ENCODE peak calls at places on chromosome 13, in seven cellular contexts. One of them, this sample, is unnamed.

GRCh38 chr13:102693250-102693649 is 1.6 kb downstream of the METTL21C start:
- DNase-seq in fibroblast of pulmonary artery: no peak
- DNase-seq in sigmoid colon: no peak
- DNase-seq in BE2C: no peak
- DNase-seq in AG04450: no peak
- DNase-seq in H1: no peak
- DNase-seq in astrocyte of the cerebellum: no peak
- DNase-seq in this sample: no peak

GRCh38 chr13:38941353-38941945 is 49.2 kb downstream of the STOML3 start:
- DNase-seq in sigmoid colon: no peak
- DNase-seq in H1: no peak
- DNase-seq in AG04450: no peak
- DNase-seq in fibroblast of pulmonary artery: peak
- DNase-seq in BE2C: no peak
- DNase-seq in astrocyte of the cerebellum: no peak
- DNase-seq in this sample: peak

GRCh38 chr13:53778937-53779336 is 750.3 kb downstream of the OLFM4 start:
- DNase-seq in sigmoid colon: no peak
- DNase-seq in astrocyte of the cerebellum: no peak
- DNase-seq in BE2C: no peak
- DNase-seq in fibroblast of pulmonary artery: no peak
- DNase-seq in H1: no peak
- DNase-seq in AG04450: no peak
- DNase-seq in this sample: no peak

GRCh38 chr13:97347255-97347653 is 86.7 kb upstream of the RAP2A start:
- DNase-seq in BE2C: no peak
- DNase-seq in H1: no peak
- DNase-seq in fibroblast of pulmonary artery: no peak
- DNase-seq in astrocyte of the cerebellum: no peak
- DNase-seq in AG04450: no peak
- DNase-seq in sigmoid colon: no peak
- DNase-seq in this sample: no peak

GRCh38 chr13:107865643-107866006 is 349.7 kb downstream of the LIG4 start:
- DNase-seq in astrocyte of the cerebellum: no peak
- DNase-seq in fibroblast of pulmonary artery: peak
- DNase-seq in sigmoid colon: no peak
- DNase-seq in BE2C: no peak
- DNase-seq in H1: no peak
- DNase-seq in AG04450: no peak
- DNase-seq in this sample: peak

GRCh38 chr13:20714563-20715339 is 11.3 kb downstream of the IL17D start:
- DNase-seq in AG04450: peak
- DNase-seq in astrocyte of the cerebellum: peak
- DNase-seq in sigmoid colon: peak
- DNase-seq in H1: no peak
- DNase-seq in fibroblast of pulmonary artery: peak
- DNase-seq in BE2C: no peak
- DNase-seq in this sample: peak

GRCh38 chr13:66972659-66973058 is 257.5 kb downstream of the PCDH9 start:
- DNase-seq in sigmoid colon: no peak
- DNase-seq in AG04450: no peak
- DNase-seq in astrocyte of the cerebellum: no peak
- DNase-seq in BE2C: no peak
- DNase-seq in fibroblast of pulmonary artery: peak
- DNase-seq in H1: no peak
- DNase-seq in this sample: peak

GRCh38 chr13:93268327-93269028 is 41.9 kb downstream of the GPC6 start:
- DNase-seq in H1: no peak
- DNase-seq in sigmoid colon: no peak
- DNase-seq in astrocyte of the cerebellum: no peak
- DNase-seq in fibroblast of pulmonary artery: no peak
- DNase-seq in BE2C: no peak
- DNase-seq in AG04450: no peak
- DNase-seq in this sample: no peak

GRCh38 chr13:49060698-49061387 is 85.1 kb downstream of the FNDC3A start:
- DNase-seq in sigmoid colon: no peak
- DNase-seq in astrocyte of the cerebellum: no peak
- DNase-seq in H1: no peak
- DNase-seq in fibroblast of pulmonary artery: peak
- DNase-seq in BE2C: no peak
- DNase-seq in AG04450: no peak
- DNase-seq in this sample: no peak

GRCh38 chr13:94345374-94346195 is 133.9 kb downstream of the DCT start:
- DNase-seq in sigmoid colon: no peak
- DNase-seq in BE2C: no peak
- DNase-seq in astrocyte of the cerebellum: no peak
- DNase-seq in fibroblast of pulmonary artery: peak
- DNase-seq in H1: no peak
- DNase-seq in AG04450: no peak
- DNase-seq in this sample: peak

GRCh38 chr13:80305737-80306136 is 35.2 kb downstream of the SPRY2 start:
- DNase-seq in sigmoid colon: no peak
- DNase-seq in astrocyte of the cerebellum: no peak
- DNase-seq in H1: no peak
- DNase-seq in AG04450: no peak
- DNase-seq in fibroblast of pulmonary artery: no peak
- DNase-seq in BE2C: no peak
- DNase-seq in this sample: no peak

GRCh38 chr13:30431269-30431950 is 9.1 kb downstream of the UBE2L5 start:
- DNase-seq in astrocyte of the cerebellum: no peak
- DNase-seq in fibroblast of pulmonary artery: no peak
- DNase-seq in AG04450: no peak
- DNase-seq in BE2C: no peak
- DNase-seq in H1: no peak
- DNase-seq in sigmoid colon: no peak
- DNase-seq in this sample: peak
- H3K4me3 ChIP-seq in astrocyte of the cerebellum: no peak
- H3K4me3 ChIP-seq in fibroblast of pulmonary artery: no peak
- H3K4me3 ChIP-seq in AG04450: no peak
- H3K4me3 ChIP-seq in BE2C: no peak
- H3K4me3 ChIP-seq in H1: no peak
- H3K4me3 ChIP-seq in sigmoid colon: no peak
- H3K4me3 ChIP-seq in this sample: no peak

DNA sequence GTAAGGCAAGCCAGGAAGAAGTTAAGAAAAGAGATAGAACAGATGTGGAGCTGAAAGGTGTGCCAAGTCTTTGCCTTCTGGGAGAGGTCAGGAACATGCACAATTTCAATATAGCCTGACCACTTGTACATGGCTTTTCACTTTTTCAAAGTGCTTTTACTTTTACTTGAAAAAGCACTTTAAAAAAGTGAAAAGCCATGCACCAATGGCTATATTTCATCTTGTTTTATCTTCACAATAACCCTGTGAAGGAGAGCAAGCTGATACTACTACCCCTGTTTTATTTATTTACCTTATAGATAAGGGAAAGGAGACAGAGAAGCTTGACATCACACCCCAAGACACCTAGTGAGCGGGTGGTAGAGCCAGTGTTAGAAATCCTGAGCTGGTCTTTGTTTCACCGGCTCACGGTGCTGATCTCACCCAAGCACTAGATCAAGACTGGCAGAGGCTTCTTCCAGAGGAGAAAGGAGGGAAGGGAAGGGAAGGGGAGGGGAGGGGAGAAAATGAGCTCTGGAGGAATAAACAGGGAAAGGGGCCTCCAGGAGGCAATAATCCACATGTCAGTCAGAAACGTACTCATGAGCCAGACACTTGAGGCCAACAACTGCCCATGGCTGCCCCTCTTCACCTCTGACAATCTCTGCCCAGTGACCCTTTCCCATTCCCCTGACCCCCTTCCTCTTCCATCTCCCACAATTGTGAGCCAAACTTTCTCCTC is 455.4 kb downstream of the FOXO1 start:
- DNase-seq in sigmoid colon: no peak
- DNase-seq in astrocyte of the cerebellum: no peak
- DNase-seq in BE2C: no peak
- DNase-seq in H1: no peak
- DNase-seq in AG04450: no peak
- DNase-seq in fibroblast of pulmonary artery: no peak
- DNase-seq in this sample: no peak
- H3K4me3 ChIP-seq in sigmoid colon: no peak
- H3K4me3 ChIP-seq in astrocyte of the cerebellum: no peak
- H3K4me3 ChIP-seq in BE2C: no peak
- H3K4me3 ChIP-seq in H1: no peak
- H3K4me3 ChIP-seq in AG04450: no peak
- H3K4me3 ChIP-seq in fibroblast of pulmonary artery: no peak
- H3K4me3 ChIP-seq in this sample: no peak

GRCh38 chr13:30736921-30737320 is 1.6 kb downstream of the ALOX5AP start:
- DNase-seq in BE2C: no peak
- DNase-seq in fibroblast of pulmonary artery: no peak
- DNase-seq in H1: no peak
- DNase-seq in sigmoid colon: no peak
- DNase-seq in astrocyte of the cerebellum: no peak
- DNase-seq in AG04450: no peak
- DNase-seq in this sample: no peak
- H3K4me3 ChIP-seq in BE2C: no peak
- H3K4me3 ChIP-seq in fibroblast of pulmonary artery: no peak
- H3K4me3 ChIP-seq in H1: no peak
- H3K4me3 ChIP-seq in sigmoid colon: no peak
- H3K4me3 ChIP-seq in astrocyte of the cerebellum: no peak
- H3K4me3 ChIP-seq in AG04450: no peak
- H3K4me3 ChIP-seq in this sample: no peak

DNA sequence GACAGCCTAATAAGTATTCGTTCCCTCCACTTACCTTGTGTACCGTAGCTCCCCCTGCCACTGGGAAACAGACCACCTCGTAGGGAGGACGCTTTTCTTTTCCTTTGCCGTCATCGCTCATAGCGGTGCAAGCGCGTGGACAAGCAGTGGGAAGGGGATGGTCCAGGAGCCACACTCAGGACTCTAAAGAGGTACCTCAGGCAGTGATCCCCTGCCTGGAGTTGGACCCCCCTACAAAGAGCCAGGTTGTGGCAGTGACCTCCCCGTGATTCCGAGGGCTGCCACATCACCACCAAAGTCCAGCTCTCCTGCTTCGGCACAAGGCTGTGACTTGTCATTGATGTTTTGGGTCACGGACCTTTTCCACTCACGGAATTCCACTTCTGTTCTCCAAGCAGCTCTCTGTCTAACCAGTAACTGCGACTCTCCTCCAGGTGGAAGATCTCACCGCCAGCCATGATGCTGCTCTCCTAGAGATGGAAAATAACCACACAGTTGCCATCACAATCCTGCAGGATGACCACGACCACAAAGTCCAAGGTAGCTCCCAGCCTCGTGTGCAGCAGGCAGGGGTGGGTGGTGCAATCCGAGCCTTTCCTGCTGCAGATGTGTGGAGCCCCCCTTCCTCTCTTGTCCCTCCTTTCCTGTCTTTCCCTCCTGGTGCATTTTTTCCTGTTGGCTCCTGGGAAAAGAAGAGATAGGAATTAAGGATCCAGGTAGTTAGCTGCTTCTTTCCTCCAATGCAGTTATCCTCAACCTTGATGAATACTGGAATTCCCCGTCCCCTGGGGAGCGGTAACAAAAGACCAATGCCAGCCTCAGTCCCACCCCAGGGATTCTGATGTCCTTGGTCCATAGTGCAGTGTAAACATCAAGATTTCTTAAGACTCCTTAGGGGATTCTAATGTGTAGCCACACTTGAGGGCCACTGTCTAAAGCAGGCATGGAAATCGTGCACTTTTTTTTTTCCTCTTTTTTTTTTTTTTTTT is 107.7 kb downstream of the SLC7A1 start:
- DNase-seq in BE2C: no peak
- DNase-seq in fibroblast of pulmonary artery: no peak
- DNase-seq in AG04450: no peak
- DNase-seq in astrocyte of the cerebellum: no peak
- DNase-seq in sigmoid colon: no peak
- DNase-seq in H1: no peak
- DNase-seq in this sample: no peak
- H3K4me3 ChIP-seq in BE2C: no peak
- H3K4me3 ChIP-seq in fibroblast of pulmonary artery: no peak
- H3K4me3 ChIP-seq in AG04450: no peak
- H3K4me3 ChIP-seq in astrocyte of the cerebellum: no peak
- H3K4me3 ChIP-seq in sigmoid colon: no peak
- H3K4me3 ChIP-seq in H1: no peak
- H3K4me3 ChIP-seq in this sample: no peak

GRCh38 chr13:112894673-112895481 is 74.1 kb upstream of the MCF2L start:
- DNase-seq in AG04450: no peak
- DNase-seq in astrocyte of the cerebellum: no peak
- DNase-seq in H1: no peak
- DNase-seq in BE2C: no peak
- DNase-seq in sigmoid colon: no peak
- DNase-seq in fibroblast of pulmonary artery: no peak
- DNase-seq in this sample: no peak
- H3K4me3 ChIP-seq in AG04450: no peak
- H3K4me3 ChIP-seq in astrocyte of the cerebellum: peak
- H3K4me3 ChIP-seq in H1: peak
- H3K4me3 ChIP-seq in BE2C: peak
- H3K4me3 ChIP-seq in sigmoid colon: no peak
- H3K4me3 ChIP-seq in fibroblast of pulmonary artery: no peak
- H3K4me3 ChIP-seq in this sample: no peak

GRCh38 chr13:106103779-106104178 is 431.7 kb downstream of the EFNB2 start:
- DNase-seq in fibroblast of pulmonary artery: peak
- DNase-seq in astrocyte of the cerebellum: no peak
- DNase-seq in sigmoid colon: no peak
- DNase-seq in H1: no peak
- DNase-seq in AG04450: no peak
- DNase-seq in BE2C: no peak
- DNase-seq in this sample: peak
- H3K4me3 ChIP-seq in fibroblast of pulmonary artery: no peak
- H3K4me3 ChIP-seq in astrocyte of the cerebellum: no peak
- H3K4me3 ChIP-seq in sigmoid colon: no peak
- H3K4me3 ChIP-seq in H1: no peak
- H3K4me3 ChIP-seq in AG04450: no peak
- H3K4me3 ChIP-seq in BE2C: no peak
- H3K4me3 ChIP-seq in this sample: no peak

DNA sequence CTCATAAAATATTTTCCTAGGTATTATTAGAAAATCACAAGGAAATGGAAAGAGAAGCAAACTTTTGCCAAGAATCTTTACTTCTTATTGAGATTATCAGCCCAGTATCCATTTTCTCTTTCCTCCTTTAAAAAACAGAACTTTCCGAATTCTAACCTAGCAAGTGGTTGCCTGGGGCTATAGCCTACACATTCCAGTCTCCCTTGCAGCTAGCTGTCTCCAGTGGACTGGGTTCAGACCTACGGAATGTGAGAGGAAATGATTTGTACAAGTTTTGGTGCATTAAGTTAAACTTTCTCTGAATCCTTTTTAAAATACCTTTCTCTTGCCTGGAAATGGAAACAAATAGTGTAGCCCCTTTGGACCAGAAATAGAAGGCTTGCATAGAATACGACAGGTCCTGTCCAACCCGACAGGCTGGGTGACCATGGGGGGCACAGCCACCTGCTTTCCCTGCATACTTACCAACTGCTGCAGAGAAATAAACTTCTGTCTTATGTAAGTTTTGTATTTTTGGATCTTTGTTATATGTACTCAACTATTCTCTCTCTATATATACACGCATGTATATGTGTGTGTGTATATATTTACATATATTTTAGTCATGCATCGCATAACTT is 185.9 kb downstream of the NALCN start:
- DNase-seq in sigmoid colon: no peak
- DNase-seq in H1: no peak
- DNase-seq in AG04450: no peak
- DNase-seq in astrocyte of the cerebellum: no peak
- DNase-seq in fibroblast of pulmonary artery: no peak
- DNase-seq in BE2C: no peak
- DNase-seq in this sample: no peak
- H3K4me3 ChIP-seq in sigmoid colon: no peak
- H3K4me3 ChIP-seq in H1: no peak
- H3K4me3 ChIP-seq in AG04450: no peak
- H3K4me3 ChIP-seq in astrocyte of the cerebellum: no peak
- H3K4me3 ChIP-seq in fibroblast of pulmonary artery: no peak
- H3K4me3 ChIP-seq in BE2C: no peak
- H3K4me3 ChIP-seq in this sample: no peak

This sample was measured in astrocyte of the spinal cord.